ENCODE peak calls at places on chromosomes 4 and X, in seven cellular contexts. F is foreskin fibroblast, T is SK-N-SH, J is PC-9, S is BE2C, D is IMR-90, A is HFF-Myc. Y is an unnamed sample.

GRCh38 chr4:101693842-101694398 is 96.6 kb upstream of the BANK1 start:
- DNase-seq in F (no peak), T (peak), J (peak), S (no peak), D (no peak), A (no peak), Y (no peak)

GRCh38 chr4:74947798-74948197 is 14.9 kb downstream of the PARM1 start:
- DNase-seq in F (no peak), T (no peak), J (no peak), S (no peak), D (no peak), A (no peak), Y (no peak)

GRCh38 chr4:61532324-61532723 is 332.2 kb downstream of the ADGRL3 start:
- DNase-seq in F (no peak), T (no peak), J (no peak), S (no peak), D (peak), A (no peak), Y (no peak)

GRCh38 chr4:80685219-80685618 is 345.3 kb upstream of the BMP3 start:
- DNase-seq in F (no peak), T (no peak), J (no peak), S (no peak), D (no peak), A (no peak), Y (no peak)

GRCh38 chrX:2967998-2968909 is 38.1 kb upstream of the ARSH start:
- DNase-seq in F (peak), T (no peak), J (no peak), S (no peak), D (peak), A (no peak), Y (no peak)

GRCh38 chr4:74516321-74516720 is 71.4 kb downstream of the AREG start:
- DNase-seq in F (no peak), T (no peak), J (peak), S (no peak), D (peak), A (no peak), Y (no peak)

GRCh38 chrX:46573331-46573895 is at the start of gene CHST7:
- DNase-seq in F (peak), T (peak), J (no peak), S (peak), D (peak), A (no peak), Y (no peak)

GRCh38 chrX:68807818-68808217 is 21.0 kb upstream of the EFNB1 start:
- DNase-seq in F (peak), T (no peak), J (no peak), S (no peak), D (no peak), A (no peak), Y (no peak)

GRCh38 chr4:113327513-113327912 is 278.1 kb downstream of the ANK2 start:
- DNase-seq in F (peak), T (no peak), J (no peak), S (no peak), D (peak), A (no peak), Y (no peak)

GRCh38 chr4:93182722-93183121 is 645.8 kb upstream of the ATOH1 start:
- DNase-seq in F (no peak), T (no peak), J (no peak), S (no peak), D (no peak), A (no peak), Y (no peak)

GRCh38 chrX:20637351-20637750 is 370.6 kb upstream of the RPS6KA3 start:
- DNase-seq in F (peak), T (no peak), J (no peak), S (no peak), D (no peak), A (no peak), Y (no peak)

GRCh38 chrX:64204701-64205440 is 637 bp downstream of the AMER1 start:
- DNase-seq in F (peak), T (peak), J (no peak), S (peak), D (peak), A (no peak), Y (no peak)

GRCh38 chrX:136488706-136489105 is 959 bp downstream of the BRS3 start:
- DNase-seq in F (no peak), T (no peak), J (no peak), S (no peak), D (no peak), A (no peak), Y (no peak)
- TF ChIP-seq CTCF in F (no peak), T (no peak), J (peak), S (no peak), D (no peak), A (no peak), Y (no peak)

GRCh38 chr4:145501051-145501660 is 19.5 kb downstream of the SMAD1 start:
- DNase-seq in F (no peak), T (no peak), J (no peak), S (no peak), D (no peak), A (no peak), Y (no peak)

GRCh38 chr4:145498430-145498829 is 16.8 kb downstream of the SMAD1 start:
- DNase-seq in F (no peak), T (no peak), J (no peak), S (no peak), D (no peak), A (no peak), Y (no peak)

GRCh38 chr4:145503486-145504072 is 21.9 kb downstream of the SMAD1 start:
- DNase-seq in F (no peak), T (no peak), J (no peak), S (no peak), D (no peak), A (no peak), Y (no peak)

GRCh38 chr4:145505945-145506344 is 24.3 kb downstream of the SMAD1 start:
- DNase-seq in F (no peak), T (no peak), J (no peak), S (no peak), D (no peak), A (no peak), Y (no peak)

DNA sequence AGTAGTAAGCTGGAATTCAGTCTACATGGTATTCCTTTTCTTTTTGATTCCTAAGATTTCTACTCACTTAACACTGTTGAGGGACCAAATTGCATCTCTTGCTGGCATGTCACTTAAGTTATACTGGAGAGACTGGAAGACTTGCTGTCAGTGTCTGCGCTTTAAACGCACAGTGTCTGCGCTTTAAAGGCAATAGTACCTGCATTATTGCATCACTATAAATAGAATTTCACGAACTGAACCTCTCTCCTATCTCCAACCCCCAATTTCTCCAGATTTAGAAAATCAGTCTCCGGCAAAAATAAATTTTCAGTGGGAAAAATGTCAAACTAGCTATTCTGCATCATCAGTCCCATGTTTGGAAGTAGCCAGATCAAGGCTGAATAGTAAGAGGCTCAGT is 21.2 kb downstream of the SMAD1 start:
- DNase-seq in F (no peak), T (no peak), J (no peak), S (no peak), D (no peak), A (no peak), Y (no peak)
- H3K4me3 ChIP-seq in F (no peak), T (no peak), J (no peak), S (no peak), D (no peak), A (no peak), Y (no peak)

DNA sequence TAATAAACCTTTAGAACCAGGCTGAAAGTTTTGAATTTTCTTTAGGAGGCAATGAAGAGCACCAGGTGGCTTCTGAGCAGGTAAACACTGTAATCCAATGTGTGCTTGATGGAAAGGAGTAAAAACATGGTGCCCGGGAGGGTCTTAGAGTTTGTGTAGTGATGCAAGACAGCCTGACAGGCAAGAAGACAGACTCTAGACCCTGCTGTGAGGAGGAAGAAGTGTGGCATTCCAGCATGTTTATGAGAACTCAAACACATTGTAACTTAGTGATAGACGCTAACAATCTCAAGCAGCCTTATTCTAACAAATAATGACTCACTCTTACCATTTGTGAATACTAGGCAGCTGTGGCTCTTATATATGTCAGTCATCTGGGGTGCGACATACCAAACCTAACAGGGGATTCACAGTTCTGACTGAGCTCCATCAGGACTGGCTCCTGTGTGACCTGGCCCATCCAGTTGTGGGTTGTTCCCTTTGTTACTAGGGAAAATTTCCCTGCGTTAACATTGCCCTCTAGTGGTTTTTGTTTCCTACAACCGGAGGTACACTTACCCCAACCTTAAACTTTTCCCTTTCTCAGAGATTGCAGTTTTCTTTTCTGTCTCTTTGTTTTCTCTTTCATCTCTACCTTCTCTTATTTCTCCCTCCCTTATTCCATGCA is 53.8 kb downstream of the VSIG4 start:
- DNase-seq in F (peak), T (peak), J (peak), S (no peak), D (peak), A (peak), Y (peak)
- TF ChIP-seq CTCF in F (peak), T (peak), J (peak), S (peak), D (peak), A (peak), Y (peak)

GRCh38 chr4:143339497-143339896 is 2.8 kb downstream of the GAB1 start:
- DNase-seq in F (no peak), T (no peak), J (no peak), S (no peak), D (no peak), A (no peak), Y (no peak)

GRCh38 chr4:143336828-143337599 is at the start of gene GAB1:
- DNase-seq in F (peak), T (peak), J (peak), S (peak), D (peak), A (no peak), Y (no peak)

GRCh38 chr4:143337600-143338287 is 1.1 kb downstream of the GAB1 start:
- DNase-seq in F (peak), T (peak), J (no peak), S (peak), D (peak), A (no peak), Y (no peak)

GRCh38 chr4:143335979-143336827 is 473 bp upstream of the GAB1 start:
- DNase-seq in F (peak), T (peak), J (peak), S (peak), D (peak), A (peak), Y (peak)

GRCh38 chr4:143338313-143338712 is 1.6 kb downstream of the GAB1 start:
- DNase-seq in F (peak), T (no peak), J (no peak), S (no peak), D (no peak), A (no peak), Y (no peak)
- H3K4me3 ChIP-seq in F (peak), T (peak), J (peak), S (no peak), D (peak), A (peak), Y (peak)

GRCh38 chrX:8783100-8784098 is 17.8 kb downstream of the FAM9A start:
- DNase-seq in F (no peak), T (peak), J (no peak), S (no peak), D (peak), A (no peak), Y (no peak)
- TF ChIP-seq CTCF in F (peak), T (peak), J (peak), S (peak), D (peak), A (peak), Y (peak)

GRCh38 chr4:185560316-185560715 is 25.0 kb upstream of the PDLIM3 start:
- DNase-seq in F (no peak), T (no peak), J (no peak), S (no peak), D (no peak), A (no peak), Y (no peak)
- H3K4me3 ChIP-seq in F (no peak), T (no peak), J (no peak), S (no peak), D (no peak), A (no peak), Y (no peak)

DNA sequence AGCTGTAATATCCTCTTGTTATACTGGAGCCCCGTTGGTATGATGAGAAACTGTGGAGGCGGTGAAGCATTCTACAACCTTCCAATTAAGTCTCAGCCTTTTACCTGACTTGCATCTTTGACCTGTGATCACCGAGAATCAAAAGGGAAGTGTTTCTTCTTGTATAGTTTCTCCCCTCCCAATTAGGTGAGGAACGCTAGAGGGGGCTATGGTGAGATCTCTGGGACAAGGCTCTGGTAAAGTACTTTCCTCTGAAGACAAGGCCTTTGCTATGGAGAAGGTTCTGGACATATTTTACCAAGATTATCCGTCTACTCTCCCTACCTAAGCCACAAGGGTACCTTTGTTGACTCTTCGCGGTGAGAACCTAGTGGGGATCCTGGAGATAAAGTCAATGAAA is 111.3 kb downstream of the CBLL2 start:
- DNase-seq in F (no peak), T (no peak), J (no peak), S (no peak), D (no peak), A (no peak), Y (no peak)
- TF ChIP-seq CTCF in F (no peak), T (no peak), J (no peak), S (no peak), D (no peak), A (no peak), Y (no peak)

GRCh38 chrX:49063715-49064114 is 4.9 kb downstream of the CCDC120 start:
- DNase-seq in F (no peak), T (no peak), J (no peak), S (no peak), D (no peak), A (no peak), Y (no peak)

GRCh38 chrX:49064303-49064702 is 5.5 kb downstream of the CCDC120 start:
- DNase-seq in F (no peak), T (no peak), J (no peak), S (no peak), D (no peak), A (no peak), Y (no peak)

GRCh38 chrX:49066690-49067089 is 7.1 kb downstream of the PRAF2 start:
- DNase-seq in F (no peak), T (no peak), J (no peak), S (no peak), D (no peak), A (no peak), Y (no peak)

GRCh38 chrX:49066278-49066677 is 7.5 kb downstream of the CCDC120 start:
- DNase-seq in F (no peak), T (no peak), J (no peak), S (no peak), D (no peak), A (no peak), Y (no peak)

GRCh38 chrX:49064735-49065134 is 5.9 kb downstream of the CCDC120 start:
- DNase-seq in F (no peak), T (no peak), J (no peak), S (no peak), D (no peak), A (no peak), Y (no peak)
- H3K4me3 ChIP-seq in F (no peak), T (no peak), J (no peak), S (no peak), D (no peak), A (no peak), Y (no peak)